ENCODE peak calls at places on chromosome 11, in six cellular contexts. H is NCI-H774, P is RCC 7860, D is NCI-H524, Q is endothelial cell, O is fibroblast of mammary gland. W is an unnamed sample.

GRCh38 chr11:98940913-98941312 is 79.8 kb upstream of the CNTN5 start:
- DNase-seq in H (no peak), P (no peak), D (peak; percentile 96), Q (no peak), O (no peak), W (no peak)

GRCh38 chr11:75574698-75575265 is 12.7 kb downstream of the SERPINH1 start:
- DNase-seq in H (no peak), P (no peak), D (no peak), Q (no peak), O (no peak), W (no peak)

GRCh38 chr11:92180664-92181251 is 43.9 kb upstream of the FAT3 start:
- DNase-seq in H (no peak), P (no peak), D (no peak), Q (no peak), O (peak; percentile 62), W (no peak)

GRCh38 chr11:110134120-110134519 is 40.9 kb downstream of the ZC3H12C start:
- DNase-seq in H (peak; percentile 94), P (no peak), D (peak; percentile 79), Q (no peak), O (no peak), W (no peak)

GRCh38 chr11:7518811-7519562 is 5.2 kb downstream of the PPFIBP2 start:
- DNase-seq in H (no peak), P (no peak), D (no peak), Q (no peak), O (no peak), W (no peak)

GRCh38 chr11:108871152-108871551 is 206.3 kb downstream of the DDX10 start:
- DNase-seq in H (no peak), P (peak; percentile 31), D (peak; percentile 40), Q (peak; percentile 50), O (peak; percentile 72), W (no peak)

GRCh38 chr11:16606784-16607674 is 131.4 kb upstream of the C11orf58 start:
- DNase-seq in H (peak; percentile 59), P (no peak), D (peak; percentile 48), Q (peak; percentile 54), O (no peak), W (no peak)

GRCh38 chr11:69361466-69361865 is 67.5 kb downstream of the MYEOV start:
- DNase-seq in H (no peak), P (no peak), D (no peak), Q (peak; percentile 1), O (no peak), W (no peak)

GRCh38 chr11:37858398-37858797 is 1260.4 kb upstream of the RAG2 start:
- DNase-seq in H (no peak), P (no peak), D (no peak), Q (no peak), O (no peak), W (no peak)

GRCh38 chr11:106706355-106706754 is 311.9 kb downstream of the GUCY1A2 start:
- DNase-seq in H (no peak), P (peak; percentile 83), D (no peak), Q (no peak), O (peak; percentile 69), W (no peak)

GRCh38 chr11:78192223-78192719 is 3.6 kb downstream of the USP35 start:
- DNase-seq in H (no peak), P (no peak), D (peak; percentile 6), Q (no peak), O (no peak), W (no peak)

GRCh38 chr11:44746894-44747293 is 20.1 kb downstream of the TSPAN18 start:
- DNase-seq in H (no peak), P (no peak), D (peak; percentile 38), Q (no peak), O (no peak), W (no peak)

GRCh38 chr11:46661836-46662235 is 38.6 kb downstream of the ARHGAP1 start:
- DNase-seq in H (no peak), P (no peak), D (no peak), Q (no peak), O (no peak), W (no peak)

GRCh38 chr11:7851391-7851790 is 54.6 kb upstream of the OR5P2 start:
- DNase-seq in H (no peak), P (no peak), D (no peak), Q (no peak), O (no peak), W (no peak)

GRCh38 chr11:121055076-121055475 is 31.2 kb downstream of the TBCEL start:
- DNase-seq in H (no peak), P (no peak), D (no peak), Q (no peak), O (no peak), W (no peak)

GRCh38 chr11:70699294-70700221 is 301.2 kb downstream of the CTTN start:
- DNase-seq in H (no peak), P (no peak), D (no peak), Q (peak; percentile 47), O (no peak), W (no peak)

GRCh38 chr11:67024410-67024809 is 1.5 kb downstream of the SYT12 start:
- DNase-seq in H (no peak), P (peak; percentile 65), D (no peak), Q (no peak), O (no peak), W (no peak)

GRCh38 chr11:353315-353857 is 15.9 kb upstream of the B4GALNT4 start:
- DNase-seq in H (no peak), P (no peak), D (no peak), Q (no peak), O (peak; percentile 87), W (no peak)

GRCh38 chr11:119696378-119697157 is 32.4 kb downstream of the NECTIN1 start:
- DNase-seq in H (no peak), P (no peak), D (peak; percentile 54), Q (no peak), O (no peak), W (no peak)

GRCh38 chr11:132844956-132845355 is 687.3 kb downstream of the OPCML start:
- DNase-seq in H (no peak), P (peak; percentile 72), D (peak; percentile 11), Q (no peak), O (peak; percentile 33), W (no peak)